ENCODE peak calls at places on chromosomes 1 and 21, in eight cellular contexts. M is stimulated activated CD4-positive, alpha-beta T cell treated with anti-CD3 and anti-CD28 coated beads, Interleukin-1b, Interleukin-23, amount 100 ng/mL, for 1 hour; K is AG09309; S is myocyte; I is posterior cingulate gyrus; Z is NCI-H1092; X is islet precursor cell; U is cardiac fibroblast. R is an unnamed sample.

GRCh38 chr1:202664083-202664482 is 46.2 kb downstream of the SYT2 start:
- DNase-seq in M (no peak), K (no peak), S (no peak), I (no peak), Z (no peak), X (no peak), U (peak; percentile 39), R (no peak)

GRCh38 chr1:25875856-25876692 is 566 bp upstream of the PAQR7 start:
- DNase-seq in M (no peak), K (no peak), S (no peak), I (no peak), Z (no peak), X (no peak), U (no peak), R (no peak)

GRCh38 chr1:153506831-153507413 is 28.9 kb downstream of the S100A6 start:
- DNase-seq in M (no peak), K (peak; percentile 50), S (peak; percentile 91), I (no peak), Z (no peak), X (peak; percentile 89), U (peak; percentile 94), R (peak; percentile 56)

GRCh38 chr1:12485231-12486172 is 132.5 kb downstream of the DHRS3 start:
- DNase-seq in M (no peak), K (no peak), S (no peak), I (no peak), Z (no peak), X (no peak), U (no peak), R (peak; percentile 79)

GRCh38 chr1:37752213-37752582 is 12.7 kb downstream of the EPHA10 start:
- DNase-seq in M (no peak), K (no peak), S (no peak), I (no peak), Z (no peak), X (no peak), U (no peak), R (no peak)

GRCh38 chr1:217311766-217312165 is 319.1 kb downstream of the GPATCH2 start:
- DNase-seq in M (no peak), K (no peak), S (peak; percentile 28), I (no peak), Z (no peak), X (no peak), U (peak; percentile 53), R (no peak)

GRCh38 chr1:154386643-154387352 is 18.3 kb upstream of the IL6R start:
- DNase-seq in M (peak; percentile 60), K (no peak), S (no peak), I (no peak), Z (no peak), X (no peak), U (no peak), R (no peak)

GRCh38 chr1:228940526-228940925 is 205.2 kb downstream of the RHOU start:
- DNase-seq in M (no peak), K (no peak), S (no peak), I (peak; percentile 66), Z (no peak), X (no peak), U (no peak), R (no peak)

GRCh38 chr1:176448340-176448739 is 14.6 kb upstream of the PAPPA2 start:
- DNase-seq in M (no peak), K (no peak), S (no peak), I (no peak), Z (no peak), X (no peak), U (no peak), R (no peak)

GRCh38 chr1:107220036-107220435 is 79.2 kb downstream of the NTNG1 start:
- DNase-seq in M (no peak), K (peak; percentile 62), S (peak; percentile 55), I (no peak), Z (no peak), X (peak; percentile 83), U (no peak), R (no peak)

GRCh38 chr21:45996311-45997204 is 15.0 kb downstream of the COL6A1 start:
- DNase-seq in M (no peak), K (no peak), S (no peak), I (peak; percentile 78), Z (no peak), X (peak; percentile 47), U (no peak), R (no peak)

GRCh38 chr1:232950919-232951579 is 638 bp downstream of the NTPCR start:
- DNase-seq in M (no peak), K (no peak), S (no peak), I (no peak), Z (no peak), X (peak; percentile 70), U (peak; percentile 17), R (no peak)

GRCh38 chr1:85091647-85092295 is 43.5 kb upstream of the MCOLN3 start:
- DNase-seq in M (no peak), K (no peak), S (no peak), I (no peak), Z (no peak), X (peak; percentile 61), U (peak; percentile 31), R (no peak)

GRCh38 chr21:33651965-33652680 is 9.8 kb downstream of the ITSN1 start:
- DNase-seq in M (no peak), K (no peak), S (peak; percentile 41), I (no peak), Z (no peak), X (no peak), U (no peak), R (no peak)

GRCh38 chr1:213541641-213542040 is 446.1 kb upstream of the PROX1 start:
- DNase-seq in M (no peak), K (no peak), S (no peak), I (no peak), Z (no peak), X (no peak), U (no peak), R (no peak)

GRCh38 chr1:204959836-204960235 is 83.2 kb upstream of the CNTN2 start:
- DNase-seq in M (no peak), K (no peak), S (no peak), I (peak; percentile 45), Z (no peak), X (no peak), U (no peak), R (no peak)

GRCh38 chr1:20974069-20974468 is 187.0 kb upstream of the HP1BP3 start:
- DNase-seq in M (no peak), K (no peak), S (peak; percentile 12), I (no peak), Z (no peak), X (no peak), U (peak; percentile 17), R (no peak)